ENCODE peak calls at places on chromosomes 6 and 20, in nine cellular contexts. One of them, this sample, is unnamed.

GRCh38 chr6:109998159-109998785 is 20.2 kb downstream of the GPR6 start:
- DNase-seq in astrocyte of the spinal cord: no peak
- DNase-seq in A673: peak
- DNase-seq in right atrium auricular region: no peak
- DNase-seq in suprapubic skin: no peak
- DNase-seq in activated CD8-positive, alpha-beta T cell treated with anti-CD3 and anti-CD28 coated beads for 36 hours: no peak
- DNase-seq in K562: no peak
- DNase-seq in CD8-positive, alpha-beta T cell: no peak
- DNase-seq in RWPE1: no peak
- DNase-seq in this sample: no peak

GRCh38 chr20:2261105-2261504 is 34.7 kb upstream of the TGM3 start:
- DNase-seq in astrocyte of the spinal cord: no peak
- DNase-seq in A673: no peak
- DNase-seq in right atrium auricular region: no peak
- DNase-seq in suprapubic skin: no peak
- DNase-seq in activated CD8-positive, alpha-beta T cell treated with anti-CD3 and anti-CD28 coated beads for 36 hours: no peak
- DNase-seq in K562: no peak
- DNase-seq in CD8-positive, alpha-beta T cell: no peak
- DNase-seq in RWPE1: no peak
- DNase-seq in this sample: no peak

GRCh38 chr6:23349521-23350147 is 776.4 kb upstream of the NRSN1 start:
- DNase-seq in astrocyte of the spinal cord: peak
- DNase-seq in A673: peak
- DNase-seq in right atrium auricular region: no peak
- DNase-seq in suprapubic skin: no peak
- DNase-seq in activated CD8-positive, alpha-beta T cell treated with anti-CD3 and anti-CD28 coated beads for 36 hours: no peak
- DNase-seq in K562: no peak
- DNase-seq in CD8-positive, alpha-beta T cell: no peak
- DNase-seq in RWPE1: peak
- DNase-seq in this sample: no peak

GRCh38 chr6:92828786-92829185 is 590.6 kb downstream of the EPHA7 start:
- DNase-seq in astrocyte of the spinal cord: no peak
- DNase-seq in A673: no peak
- DNase-seq in right atrium auricular region: no peak
- DNase-seq in suprapubic skin: no peak
- DNase-seq in activated CD8-positive, alpha-beta T cell treated with anti-CD3 and anti-CD28 coated beads for 36 hours: no peak
- DNase-seq in K562: no peak
- DNase-seq in CD8-positive, alpha-beta T cell: no peak
- DNase-seq in RWPE1: no peak
- DNase-seq in this sample: no peak

GRCh38 chr6:30915591-30915946 is 1.5 kb downstream of the VARS2 start:
- DNase-seq in astrocyte of the spinal cord: peak
- DNase-seq in A673: peak
- DNase-seq in right atrium auricular region: no peak
- DNase-seq in suprapubic skin: no peak
- DNase-seq in activated CD8-positive, alpha-beta T cell treated with anti-CD3 and anti-CD28 coated beads for 36 hours: peak
- DNase-seq in K562: peak
- DNase-seq in CD8-positive, alpha-beta T cell: no peak
- DNase-seq in RWPE1: peak
- DNase-seq in this sample: peak

GRCh38 chr6:5583528-5583927 is 322.2 kb downstream of the FARS2 start:
- DNase-seq in astrocyte of the spinal cord: no peak
- DNase-seq in A673: no peak
- DNase-seq in right atrium auricular region: no peak
- DNase-seq in suprapubic skin: no peak
- DNase-seq in activated CD8-positive, alpha-beta T cell treated with anti-CD3 and anti-CD28 coated beads for 36 hours: no peak
- DNase-seq in K562: no peak
- DNase-seq in CD8-positive, alpha-beta T cell: no peak
- DNase-seq in RWPE1: no peak
- DNase-seq in this sample: no peak

GRCh38 chr6:85390105-85390728 is 59.7 kb upstream of the NT5E start:
- DNase-seq in astrocyte of the spinal cord: no peak
- DNase-seq in A673: no peak
- DNase-seq in right atrium auricular region: no peak
- DNase-seq in suprapubic skin: no peak
- DNase-seq in activated CD8-positive, alpha-beta T cell treated with anti-CD3 and anti-CD28 coated beads for 36 hours: no peak
- DNase-seq in K562: no peak
- DNase-seq in CD8-positive, alpha-beta T cell: no peak
- DNase-seq in RWPE1: no peak
- DNase-seq in this sample: no peak

GRCh38 chr6:163825033-163825432 is 410.5 kb downstream of the QKI start:
- DNase-seq in astrocyte of the spinal cord: peak
- DNase-seq in A673: no peak
- DNase-seq in right atrium auricular region: no peak
- DNase-seq in suprapubic skin: no peak
- DNase-seq in activated CD8-positive, alpha-beta T cell treated with anti-CD3 and anti-CD28 coated beads for 36 hours: no peak
- DNase-seq in K562: no peak
- DNase-seq in CD8-positive, alpha-beta T cell: no peak
- DNase-seq in RWPE1: peak
- DNase-seq in this sample: no peak

GRCh38 chr20:25077610-25078169 is 4.3 kb downstream of the VSX1 start:
- DNase-seq in astrocyte of the spinal cord: no peak
- DNase-seq in A673: no peak
- DNase-seq in right atrium auricular region: peak
- DNase-seq in suprapubic skin: no peak
- DNase-seq in activated CD8-positive, alpha-beta T cell treated with anti-CD3 and anti-CD28 coated beads for 36 hours: peak
- DNase-seq in K562: no peak
- DNase-seq in CD8-positive, alpha-beta T cell: no peak
- DNase-seq in RWPE1: no peak
- DNase-seq in this sample: no peak

GRCh38 chr20:24533449-24533848 is 64.0 kb downstream of the SYNDIG1 start:
- DNase-seq in astrocyte of the spinal cord: no peak
- DNase-seq in A673: no peak
- DNase-seq in right atrium auricular region: no peak
- DNase-seq in suprapubic skin: no peak
- DNase-seq in activated CD8-positive, alpha-beta T cell treated with anti-CD3 and anti-CD28 coated beads for 36 hours: no peak
- DNase-seq in K562: no peak
- DNase-seq in CD8-positive, alpha-beta T cell: no peak
- DNase-seq in RWPE1: no peak
- DNase-seq in this sample: no peak

GRCh38 chr6:154536922-154537449 is 26.5 kb upstream of the CNKSR3 start:
- DNase-seq in astrocyte of the spinal cord: no peak
- DNase-seq in A673: no peak
- DNase-seq in right atrium auricular region: no peak
- DNase-seq in suprapubic skin: no peak
- DNase-seq in activated CD8-positive, alpha-beta T cell treated with anti-CD3 and anti-CD28 coated beads for 36 hours: no peak
- DNase-seq in K562: no peak
- DNase-seq in CD8-positive, alpha-beta T cell: no peak
- DNase-seq in RWPE1: no peak
- DNase-seq in this sample: no peak

GRCh38 chr6:69584913-69585729 is 211.7 kb downstream of the LMBRD1 start:
- DNase-seq in astrocyte of the spinal cord: no peak
- DNase-seq in A673: no peak
- DNase-seq in right atrium auricular region: no peak
- DNase-seq in suprapubic skin: no peak
- DNase-seq in activated CD8-positive, alpha-beta T cell treated with anti-CD3 and anti-CD28 coated beads for 36 hours: peak
- DNase-seq in K562: no peak
- DNase-seq in CD8-positive, alpha-beta T cell: no peak
- DNase-seq in RWPE1: no peak
- DNase-seq in this sample: peak

GRCh38 chr6:146103416-146104072 is 74.7 kb downstream of the GRM1 start:
- DNase-seq in astrocyte of the spinal cord: no peak
- DNase-seq in A673: no peak
- DNase-seq in right atrium auricular region: no peak
- DNase-seq in suprapubic skin: no peak
- DNase-seq in activated CD8-positive, alpha-beta T cell treated with anti-CD3 and anti-CD28 coated beads for 36 hours: no peak
- DNase-seq in K562: no peak
- DNase-seq in CD8-positive, alpha-beta T cell: no peak
- DNase-seq in RWPE1: no peak
- DNase-seq in this sample: no peak

GRCh38 chr6:33312361-33313104 is 1.3 kb downstream of the TAPBP start:
- DNase-seq in astrocyte of the spinal cord: peak
- DNase-seq in A673: peak
- DNase-seq in right atrium auricular region: no peak
- DNase-seq in suprapubic skin: no peak
- DNase-seq in activated CD8-positive, alpha-beta T cell treated with anti-CD3 and anti-CD28 coated beads for 36 hours: peak
- DNase-seq in K562: peak
- DNase-seq in CD8-positive, alpha-beta T cell: peak
- DNase-seq in RWPE1: peak
- DNase-seq in this sample: peak

GRCh38 chr6:44855562-44856494 is 468.3 kb downstream of the CDC5L start:
- DNase-seq in astrocyte of the spinal cord: peak
- DNase-seq in A673: peak
- DNase-seq in right atrium auricular region: no peak
- DNase-seq in suprapubic skin: no peak
- DNase-seq in activated CD8-positive, alpha-beta T cell treated with anti-CD3 and anti-CD28 coated beads for 36 hours: no peak
- DNase-seq in K562: no peak
- DNase-seq in CD8-positive, alpha-beta T cell: no peak
- DNase-seq in RWPE1: no peak
- DNase-seq in this sample: no peak

GRCh38 chr6:73134588-73134987 is 90.7 kb downstream of the KHDC1L start:
- DNase-seq in astrocyte of the spinal cord: peak
- DNase-seq in A673: peak
- DNase-seq in right atrium auricular region: no peak
- DNase-seq in suprapubic skin: no peak
- DNase-seq in activated CD8-positive, alpha-beta T cell treated with anti-CD3 and anti-CD28 coated beads for 36 hours: peak
- DNase-seq in K562: peak
- DNase-seq in CD8-positive, alpha-beta T cell: no peak
- DNase-seq in RWPE1: no peak
- DNase-seq in this sample: no peak
- TF ChIP-seq CTCF in astrocyte of the spinal cord: peak
- TF ChIP-seq CTCF in A673: peak
- TF ChIP-seq CTCF in right atrium auricular region: no peak
- TF ChIP-seq CTCF in suprapubic skin: no peak
- TF ChIP-seq CTCF in activated CD8-positive, alpha-beta T cell treated with anti-CD3 and anti-CD28 coated beads for 36 hours: peak
- TF ChIP-seq CTCF in K562: peak
- TF ChIP-seq CTCF in CD8-positive, alpha-beta T cell: no peak
- TF ChIP-seq CTCF in RWPE1: no peak
- TF ChIP-seq CTCF in this sample: peak

GRCh38 chr6:125952764-125953501 is 3.6 kb upstream of the HINT3 start:
- DNase-seq in astrocyte of the spinal cord: no peak
- DNase-seq in A673: peak
- DNase-seq in right atrium auricular region: no peak
- DNase-seq in suprapubic skin: no peak
- DNase-seq in activated CD8-positive, alpha-beta T cell treated with anti-CD3 and anti-CD28 coated beads for 36 hours: peak
- DNase-seq in K562: no peak
- DNase-seq in CD8-positive, alpha-beta T cell: no peak
- DNase-seq in RWPE1: no peak
- DNase-seq in this sample: peak
- TF ChIP-seq CTCF in astrocyte of the spinal cord: peak
- TF ChIP-seq CTCF in A673: peak
- TF ChIP-seq CTCF in right atrium auricular region: peak
- TF ChIP-seq CTCF in suprapubic skin: no peak
- TF ChIP-seq CTCF in activated CD8-positive, alpha-beta T cell treated with anti-CD3 and anti-CD28 coated beads for 36 hours: no peak
- TF ChIP-seq CTCF in K562: peak
- TF ChIP-seq CTCF in CD8-positive, alpha-beta T cell: no peak
- TF ChIP-seq CTCF in RWPE1: no peak
- TF ChIP-seq CTCF in this sample: peak

DNA sequence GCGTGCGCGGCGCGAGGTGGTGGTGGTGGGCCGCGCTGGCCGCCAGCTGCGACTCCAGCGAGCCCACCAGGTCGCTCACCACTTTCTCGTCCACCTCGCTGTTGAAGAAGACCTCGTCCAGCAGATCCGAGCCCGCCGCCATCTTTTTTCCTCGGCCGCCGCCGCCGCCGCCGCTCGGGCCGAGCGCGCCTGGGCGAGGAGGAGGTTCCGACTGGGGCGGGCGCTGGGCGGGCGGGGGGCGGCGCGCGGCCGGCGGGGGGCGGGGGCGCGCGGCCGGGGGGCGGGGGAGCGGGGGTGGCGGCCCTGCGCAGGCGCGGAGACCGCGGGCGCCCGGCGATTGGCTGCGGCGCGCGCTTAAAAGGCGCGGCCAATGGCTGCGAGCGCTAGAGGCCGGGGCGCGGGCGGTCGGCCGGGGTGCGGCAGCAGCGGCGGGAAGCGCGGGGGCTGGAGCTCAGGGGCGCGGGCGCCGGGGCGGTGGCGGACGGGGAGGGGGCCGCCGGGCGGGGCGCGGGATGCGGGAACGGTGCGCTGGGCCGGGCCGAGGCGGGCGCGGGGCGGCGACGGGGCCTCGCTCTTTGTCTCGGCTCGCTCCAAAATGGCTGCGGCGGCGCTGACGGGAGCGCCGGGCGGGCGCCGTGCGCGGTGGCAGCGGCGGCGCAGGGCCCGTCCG is at the start of gene TAF4:
- DNase-seq in astrocyte of the spinal cord: peak
- DNase-seq in A673: peak
- DNase-seq in right atrium auricular region: peak
- DNase-seq in suprapubic skin: no peak
- DNase-seq in activated CD8-positive, alpha-beta T cell treated with anti-CD3 and anti-CD28 coated beads for 36 hours: peak
- DNase-seq in K562: peak
- DNase-seq in CD8-positive, alpha-beta T cell: peak
- DNase-seq in RWPE1: peak
- DNase-seq in this sample: peak
- TF ChIP-seq CTCF in astrocyte of the spinal cord: no peak
- TF ChIP-seq CTCF in A673: no peak
- TF ChIP-seq CTCF in right atrium auricular region: no peak
- TF ChIP-seq CTCF in suprapubic skin: no peak
- TF ChIP-seq CTCF in activated CD8-positive, alpha-beta T cell treated with anti-CD3 and anti-CD28 coated beads for 36 hours: no peak
- TF ChIP-seq CTCF in K562: no peak
- TF ChIP-seq CTCF in CD8-positive, alpha-beta T cell: no peak
- TF ChIP-seq CTCF in RWPE1: no peak
- TF ChIP-seq CTCF in this sample: no peak

DNA sequence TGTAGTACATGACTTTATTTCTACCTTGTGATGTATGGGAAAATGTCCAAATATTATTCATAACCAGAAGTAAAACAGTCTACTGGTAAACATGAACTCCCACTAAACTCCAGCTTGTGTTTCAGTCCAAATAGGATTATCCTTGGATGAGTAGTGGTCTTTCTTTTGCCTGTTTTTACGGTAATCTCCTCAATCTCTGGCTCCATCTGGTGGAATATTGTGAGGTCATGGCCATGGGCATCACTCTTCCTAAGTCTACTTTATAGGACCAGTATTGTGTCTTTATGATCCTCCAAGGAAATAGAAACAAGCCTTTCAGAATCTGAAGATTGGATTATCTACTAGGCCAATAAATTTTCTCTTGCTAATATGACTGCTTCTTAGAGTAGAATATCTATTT is 505.0 kb downstream of the BMP2 start:
- DNase-seq in astrocyte of the spinal cord: peak
- DNase-seq in A673: peak
- DNase-seq in right atrium auricular region: no peak
- DNase-seq in suprapubic skin: no peak
- DNase-seq in activated CD8-positive, alpha-beta T cell treated with anti-CD3 and anti-CD28 coated beads for 36 hours: no peak
- DNase-seq in K562: no peak
- DNase-seq in CD8-positive, alpha-beta T cell: no peak
- DNase-seq in RWPE1: no peak
- DNase-seq in this sample: no peak
- TF ChIP-seq CTCF in astrocyte of the spinal cord: peak
- TF ChIP-seq CTCF in A673: peak
- TF ChIP-seq CTCF in right atrium auricular region: peak
- TF ChIP-seq CTCF in suprapubic skin: no peak
- TF ChIP-seq CTCF in activated CD8-positive, alpha-beta T cell treated with anti-CD3 and anti-CD28 coated beads for 36 hours: no peak
- TF ChIP-seq CTCF in K562: no peak
- TF ChIP-seq CTCF in CD8-positive, alpha-beta T cell: no peak
- TF ChIP-seq CTCF in RWPE1: peak
- TF ChIP-seq CTCF in this sample: no peak